ENCODE peak calls at places on chromosome X, in nine cellular contexts. K, M, P, E, T, J, B, Y and G are unnamed samples. For H3K4me1 and H3K27me3, the result is how much of the 10 kb centered on the place peaks cover.

GRCh38 chrX:72569786-72570185 is 2.9 kb downstream of the HDAC8 start:
- DNase-seq in P (no peak), E (no peak), M (peak), T (no peak), Y (no peak), K (no peak), B (no peak), J (no peak), G (no peak)

GRCh38 chrX:25012793-25013592 is 2.8 kb downstream of the ARX start:
- DNase-seq in K (no peak), Y (no peak), E (no peak), J (no peak), B (peak), T (no peak), M (no peak), P (no peak), G (no peak)

GRCh38 chrX:129452523-129452922 is 70.8 kb downstream of the SMARCA1 start:
- DNase-seq in M (no peak), P (no peak), T (no peak), Y (no peak), B (no peak), J (no peak), K (no peak), E (no peak), G (no peak)

GRCh38 chrX:63657821-63658220 is 127.2 kb downstream of the ARHGEF9 start:
- DNase-seq in T (peak), B (no peak), E (peak), P (peak), K (peak), J (peak), M (peak), Y (no peak), G (peak)

GRCh38 chrX:127877358-127877757 is 174.8 kb downstream of the ACTRT1 start:
- DNase-seq in B (no peak), K (no peak), Y (no peak), M (no peak), J (no peak), T (no peak), E (no peak), P (no peak), G (no peak)

GRCh38 chrX:25288676-25289075 is 272.9 kb upstream of the ARX start:
- DNase-seq in Y (no peak), J (no peak), T (no peak), B (no peak), P (no peak), K (no peak), E (no peak), M (no peak), G (no peak)

GRCh38 chrX:100975212-100975611 is 5.7 kb downstream of the ARL13A start:
- DNase-seq in J (no peak), B (no peak), Y (no peak), T (no peak), P (no peak), K (no peak), E (no peak), M (no peak), G (no peak)

GRCh38 chrX:115940348-115940747 is 230.2 kb upstream of the AGTR2 start:
- DNase-seq in M (no peak), B (no peak), Y (peak), J (no peak), K (no peak), E (no peak), T (no peak), P (no peak), G (no peak)

GRCh38 chrX:48694776-48695523 is 1.6 kb upstream of the SUV39H1 start:
- DNase-seq in B (no peak), J (no peak), Y (no peak), P (no peak), K (no peak), M (no peak), E (no peak), T (no peak), G (no peak)

GRCh38 chrX:74160358-74160757 is 143.6 kb upstream of the ZCCHC13 start:
- DNase-seq in E (no peak), T (no peak), Y (no peak), M (no peak), K (no peak), P (no peak), B (no peak), J (no peak), G (no peak)

GRCh38 chrX:10017866-10018265 is 50.7 kb downstream of the CLDN34 start:
- DNase-seq in T (no peak), Y (no peak), K (no peak), P (no peak), M (peak), J (peak), B (no peak), E (no peak), G (no peak)

GRCh38 chrX:44239036-44239435 is 104.4 kb downstream of the EFHC2 start:
- DNase-seq in M (no peak), Y (no peak), E (no peak), B (no peak), J (no peak), K (no peak), P (no peak), T (no peak), G (no peak)

GRCh38 chrX:40147399-40148188 is 49.8 kb upstream of the BCOR start:
- DNase-seq in T (no peak), Y (no peak), E (no peak), M (no peak), J (no peak), K (no peak), B (peak), P (no peak), G (no peak)

GRCh38 chrX:35664838-35665237 is 133.3 kb upstream of the MAGEB16 start:
- DNase-seq in M (no peak), T (no peak), Y (no peak), P (no peak), K (no peak), J (peak), B (no peak), E (no peak), G (no peak)

GRCh38 chrX:50812995-50813842 is 775 bp downstream of the SHROOM4 start:
- DNase-seq in T (no peak), P (peak), B (peak), K (peak), Y (no peak), E (no peak), M (peak), J (peak), G (peak)

GRCh38 chrX:8245411-8245810 is 74.3 kb upstream of the VCX2 start:
- DNase-seq in K (no peak), Y (no peak), T (no peak), P (no peak), B (no peak), J (peak), M (peak), E (no peak), G (no peak)

GRCh38 chrX:15761564-15762191 is 23.6 kb downstream of the CA5B start:
- DNase-seq in E (no peak), K (peak), P (no peak), Y (peak), J (peak), T (no peak), M (peak), B (peak), G (no peak)

GRCh38 chrX:23887918-23888317 is 19.8 kb downstream of the APOO start:
- DNase-seq in E (no peak), T (no peak), K (no peak), J (no peak), Y (no peak), M (no peak), P (no peak), B (no peak), G (no peak)

GRCh38 chrX:5648941-5649568 is 579.6 kb downstream of the NLGN4X start:
- DNase-seq in E (no peak), Y (no peak), J (no peak), K (no peak), B (peak), P (no peak), T (no peak), M (no peak), G (no peak)

GRCh38 chrX:124194209-124194608 is 138.3 kb upstream of the TEX13D start:
- DNase-seq in P (peak), B (no peak), E (no peak), Y (no peak), T (no peak), J (no peak), K (peak), M (no peak), G (no peak)

GRCh38 chrX:44155126-44155525 is 181.9 kb upstream of the NDP start:
- DNase-seq in K (no peak), M (no peak), J (no peak), B (no peak), T (no peak), E (no peak), P (no peak), Y (no peak), G (no peak)

GRCh38 chrX:40871385-40872082 is 136.2 kb upstream of the MED14 start:
- DNase-seq in E (no peak), Y (no peak), J (peak), B (no peak), T (no peak), P (no peak), K (peak), M (peak), G (no peak)

GRCh38 chrX:11789809-11790208 is 31.8 kb downstream of the MSL3 start:
- DNase-seq in T (no peak), P (no peak), M (no peak), B (no peak), E (no peak), J (no peak), K (no peak), Y (peak), G (no peak)

GRCh38 chrX:108348525-108348924 is 89.7 kb downstream of the COL4A6 start:
- DNase-seq in J (no peak), T (no peak), M (no peak), E (no peak), Y (no peak), K (no peak), P (no peak), B (no peak), G (no peak)

GRCh38 chrX:139204903-139205667 is 325.5 kb upstream of the F9 start:
- DNase-seq in M (peak), P (peak), Y (peak), B (peak), K (peak), E (no peak), J (peak), T (no peak), G (no peak)

GRCh38 chrX:154304901-154305300 is 9.3 kb downstream of the TKTL1 start:
- DNase-seq in E (no peak), T (no peak), Y (no peak), B (no peak), K (no peak), J (no peak), P (no peak), M (no peak), G (no peak)

GRCh38 chrX:2693526-2694002 is 2.5 kb downstream of the CD99 start:
- DNase-seq in M (no peak), B (no peak), E (no peak), K (no peak), P (no peak), Y (no peak), T (no peak), J (no peak), G (no peak)

GRCh38 chrX:2692221-2693122 is 1.4 kb downstream of the CD99 start:
- DNase-seq in J (peak), M (peak), B (no peak), Y (no peak), T (no peak), P (peak), E (peak), K (no peak), G (no peak)

GRCh38 chrX:2696698-2697215 is 5.7 kb downstream of the CD99 start:
- DNase-seq in M (peak), Y (no peak), K (peak), J (no peak), P (no peak), B (no peak), T (no peak), E (no peak), G (no peak)

GRCh38 chrX:2693123-2693438 is 2.0 kb downstream of the CD99 start:
- DNase-seq in K (no peak), P (no peak), T (no peak), J (no peak), B (no peak), M (no peak), Y (no peak), E (no peak), G (no peak)

GRCh38 chrX:2694868-2695267 is 3.8 kb downstream of the CD99 start:
- DNase-seq in J (no peak), M (no peak), Y (no peak), K (no peak), B (no peak), T (no peak), P (no peak), E (no peak), G (no peak)
- H3K4me1 ChIP-seq in J (under half), M (under half), Y (under half), K (half or more), B (under half), T (under half), P (half or more), E (under half), G (half or more)

DNA sequence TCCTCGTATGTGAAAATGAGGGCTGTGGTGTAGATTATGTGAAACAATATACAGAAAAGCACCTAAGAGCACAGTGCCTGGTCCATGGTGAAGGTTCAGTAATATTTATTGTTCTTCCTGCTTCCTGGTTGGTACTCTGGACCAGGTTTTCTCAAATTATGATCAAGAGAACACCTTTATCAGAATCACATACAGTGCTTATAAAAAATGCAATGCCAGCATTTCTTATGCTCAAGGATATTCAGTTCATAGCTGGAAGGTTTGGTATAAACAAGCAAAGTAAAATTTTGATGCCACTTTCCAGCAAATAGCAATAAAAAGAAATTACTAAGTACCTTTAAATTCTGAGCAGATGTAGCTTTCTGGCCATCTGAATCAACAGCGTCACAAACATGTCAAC is 1412.4 kb downstream of the RPA4 start:
- DNase-seq in Y (no peak), T (no peak), M (no peak), J (no peak), E (no peak), B (no peak), P (no peak), K (no peak), G (no peak)
- H3K27me3 ChIP-seq in Y (under half), T (under half), M (under half), J (under half), E (under half), B (under half), P (under half), K (under half), G (under half)

GRCh38 chrX:134749651-134750450 is 91.6 kb upstream of the PLAC1 start:
- DNase-seq in M (no peak), E (no peak), P (no peak), Y (no peak), T (no peak), B (no peak), K (no peak), J (no peak), G (no peak)

GRCh38 chrX:134752558-134752957 is 94.3 kb upstream of the PLAC1 start:
- DNase-seq in K (no peak), M (no peak), Y (no peak), P (no peak), J (no peak), E (no peak), B (no peak), T (no peak), G (no peak)

GRCh38 chrX:134758652-134759051 is 100.4 kb upstream of the PLAC1 start:
- DNase-seq in J (no peak), Y (no peak), E (no peak), T (no peak), M (no peak), B (no peak), K (no peak), P (no peak), G (no peak)

DNA sequence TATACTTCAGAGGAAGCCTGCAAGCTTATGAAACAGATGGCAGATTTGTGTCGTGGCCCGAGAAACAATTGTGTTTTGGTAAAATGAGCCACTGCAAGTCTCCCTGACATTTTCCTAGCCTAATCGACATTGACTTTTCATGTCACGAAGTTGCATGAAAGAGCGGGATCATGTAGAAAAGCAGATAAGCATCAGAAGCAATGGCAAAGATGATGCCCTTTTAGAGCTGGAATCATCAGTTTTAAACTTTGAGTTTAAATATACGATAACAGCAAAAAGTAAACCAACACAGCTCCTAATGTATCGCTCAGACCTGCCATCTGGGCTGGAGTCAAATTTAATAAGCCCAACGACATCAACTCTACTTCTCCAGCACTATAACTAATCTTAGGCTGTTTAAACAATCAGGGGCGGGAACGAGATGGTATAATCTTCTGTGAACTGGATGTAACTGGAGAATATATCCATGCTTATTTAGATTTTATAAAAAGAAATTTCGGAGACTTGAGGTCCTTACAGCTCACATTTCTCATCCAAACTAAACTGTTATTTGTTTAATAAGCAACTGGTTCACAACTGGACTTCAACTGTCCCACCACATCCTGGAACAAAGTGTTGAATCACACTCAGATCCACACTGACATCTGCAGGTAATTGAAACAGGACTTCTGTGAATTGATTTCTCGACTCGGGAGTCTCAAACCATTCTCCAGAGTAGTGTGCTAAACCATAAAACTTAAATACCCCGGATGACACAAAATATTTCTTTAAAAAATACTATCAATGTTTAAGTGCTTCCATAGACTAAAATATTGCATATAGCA is 95.1 kb upstream of the PLAC1 start:
- DNase-seq in J (no peak), E (no peak), P (no peak), K (no peak), B (no peak), T (no peak), M (peak), Y (no peak), G (no peak)
- TF ChIP-seq CTCF in J (peak), E (no peak), P (peak), K (no peak), B (peak), T (no peak), M (peak), Y (no peak), G (no peak)

GRCh38 chrX:109841869-109842579 is 109.0 kb upstream of the ACSL4 start:
- DNase-seq in P (no peak), Y (no peak), M (no peak), B (no peak), K (no peak), J (no peak), E (no peak), T (no peak), G (no peak)

GRCh38 chrX:109841257-109841656 is 108.2 kb upstream of the ACSL4 start:
- DNase-seq in Y (no peak), K (no peak), M (no peak), T (no peak), P (no peak), B (no peak), E (no peak), J (no peak), G (no peak)

GRCh38 chrX:109842611-109843010 is 109.6 kb upstream of the ACSL4 start:
- DNase-seq in E (no peak), K (no peak), P (no peak), M (no peak), B (no peak), Y (no peak), T (no peak), J (no peak), G (no peak)

GRCh38 chrX:109845996-109846395 is 112.9 kb upstream of the ACSL4 start:
- DNase-seq in K (no peak), P (no peak), M (no peak), B (no peak), E (no peak), J (no peak), T (no peak), Y (no peak), G (no peak)

GRCh38 chrX:109843963-109844751 is 111.1 kb upstream of the ACSL4 start:
- DNase-seq in J (peak), Y (no peak), B (no peak), P (no peak), M (no peak), E (no peak), T (no peak), K (peak), G (no peak)
- H3K4me1 ChIP-seq in J (under half), Y (under half), B (under half), P (under half), M (under half), E (under half), T (under half), K (under half), G (under half)

GRCh38 chrX:13491061-13491460 is 78.3 kb upstream of the EGFL6 start:
- DNase-seq in K (no peak), Y (no peak), P (no peak), B (no peak), T (no peak), J (no peak), M (no peak), E (no peak), G (no peak)
- H3K27me3 ChIP-seq in K (under half), Y (under half), P (under half), B (under half), T (under half), J (under half), M (under half), E (under half), G (under half)

GRCh38 chrX:102113367-102113766 is 12.1 kb upstream of the TCEAL2 start:
- DNase-seq in M (no peak), P (no peak), T (no peak), E (no peak), K (no peak), Y (no peak), B (no peak), J (no peak), G (no peak)
- TF ChIP-seq CTCF in M (no peak), P (no peak), T (no peak), E (no peak), K (no peak), Y (no peak), B (no peak), J (no peak), G (no peak)

DNA sequence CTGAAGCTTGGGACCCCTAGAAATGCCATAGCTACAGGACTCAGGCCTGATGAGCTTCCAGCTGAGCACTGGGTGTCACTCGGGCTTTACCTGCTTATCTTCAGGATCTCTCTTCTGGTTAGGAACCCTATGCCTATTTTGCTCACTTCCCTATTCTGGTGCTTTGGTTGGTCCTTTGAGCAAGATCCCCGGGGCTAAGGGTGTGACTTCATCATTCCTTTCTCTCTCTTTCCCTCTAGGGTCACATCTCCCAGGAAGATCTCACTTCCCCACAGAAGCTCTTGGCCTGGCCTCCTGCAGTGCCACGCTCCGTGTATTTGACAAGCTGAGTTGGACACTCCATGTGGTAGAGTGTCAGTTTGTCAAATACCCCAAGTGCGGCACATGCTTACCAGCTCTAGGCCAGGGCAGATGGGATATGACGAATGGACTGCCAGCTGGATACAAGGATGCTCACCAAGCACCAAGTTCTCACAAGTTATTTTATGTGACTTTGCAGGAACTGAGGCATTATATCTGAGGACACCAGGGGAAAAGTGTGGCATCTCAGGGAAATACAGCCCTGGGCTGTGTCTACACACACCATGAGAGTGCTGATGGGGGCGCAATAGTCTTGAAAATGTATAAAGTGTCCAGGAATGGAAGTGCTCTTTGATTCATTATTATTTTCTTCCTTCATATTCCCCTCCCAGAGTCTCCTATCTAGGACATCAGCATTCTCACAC is 21.1 kb downstream of the VSIG4 start:
- DNase-seq in K (no peak), P (no peak), E (no peak), T (no peak), J (no peak), M (no peak), B (no peak), Y (no peak), G (no peak)
- H3K4me1 ChIP-seq in K (under half), P (under half), E (under half), T (under half), J (under half), M (under half), B (under half), Y (half or more), G (under half)